ENCODE peak calls at places on chromosomes 4 and X, in five cellular contexts. M is breast epithelium, I is foreskin fibroblast, E is K562, K is AG04450. B is an unnamed sample.
A peak's percentile ranks its signal among the peaks of the same experiment; 100 is the strongest.

GRCh38 chr4:104524591-104524990 is 29.9 kb upstream of the CXXC4 start:
- DNase-seq in I (no peak), E (no peak), K (peak; percentile 3), M (no peak), B (no peak)

GRCh38 chrX:317424-318067 is 1.1 kb downstream of the GTPBP6 start:
- DNase-seq in E (no peak), K (peak; percentile 21), I (no peak), M (peak; percentile 12), B (no peak)

GRCh38 chrX:12891915-12892506 is 14.4 kb upstream of the TLR8 start:
- DNase-seq in K (no peak), E (no peak), I (no peak), M (no peak), B (no peak)

GRCh38 chr4:3736806-3737205 is 29.4 kb upstream of the ADRA2C start:
- DNase-seq in I (no peak), E (no peak), M (no peak), K (no peak), B (no peak)

GRCh38 chr4:76606662-76607265 is 171.7 kb downstream of the SHROOM3 start:
- DNase-seq in I (no peak), K (no peak), M (no peak), E (no peak), B (no peak)

GRCh38 chrX:39096599-39096998 is 295.3 kb downstream of the MID1IP1 start:
- DNase-seq in M (no peak), I (no peak), E (no peak), K (no peak), B (no peak)

GRCh38 chrX:397575-397974 is 10.9 kb upstream of the PPP2R3B start:
- DNase-seq in M (no peak), K (no peak), I (peak; percentile 71), E (no peak), B (no peak)

GRCh38 chrX:39836802-39837420 is 260.8 kb downstream of the BCOR start:
- DNase-seq in I (no peak), K (no peak), M (no peak), E (no peak), B (no peak)

GRCh38 chr4:567457-568350 is 8.4 kb downstream of the TMEM271 start:
- DNase-seq in I (no peak), E (no peak), M (no peak), K (no peak), B (no peak)

GRCh38 chr4:160835789-160836188 is 1328.0 kb downstream of the FSTL5 start:
- DNase-seq in I (no peak), M (no peak), E (no peak), K (no peak), B (no peak)

GRCh38 chr4:88320174-88320779 is 35.9 kb upstream of the PPM1K start:
- DNase-seq in E (no peak), M (no peak), I (no peak), K (no peak), B (no peak)

GRCh38 chr4:173025131-173025530 is 143.5 kb upstream of the GALNT7 start:
- DNase-seq in M (no peak), I (peak; percentile 45), E (peak; percentile 77), K (peak; percentile 65), B (no peak)

GRCh38 chr4:150464523-150464922 is 117.4 kb upstream of the MAB21L2 start:
- DNase-seq in K (no peak), I (no peak), M (no peak), E (peak; percentile 11), B (no peak)

GRCh38 chrX:1546601-1547275 is 9.8 kb upstream of the P2RY8 start:
- DNase-seq in M (no peak), E (no peak), K (no peak), I (no peak), B (peak; percentile 25)

GRCh38 chrX:31268359-31268758 is 196.5 kb upstream of the FTHL17 start:
- DNase-seq in E (no peak), K (no peak), M (no peak), I (no peak), B (no peak)
- TF ChIP-seq CTCF in E (no peak), K (no peak), M (no peak), I (no peak), B (no peak)

DNA sequence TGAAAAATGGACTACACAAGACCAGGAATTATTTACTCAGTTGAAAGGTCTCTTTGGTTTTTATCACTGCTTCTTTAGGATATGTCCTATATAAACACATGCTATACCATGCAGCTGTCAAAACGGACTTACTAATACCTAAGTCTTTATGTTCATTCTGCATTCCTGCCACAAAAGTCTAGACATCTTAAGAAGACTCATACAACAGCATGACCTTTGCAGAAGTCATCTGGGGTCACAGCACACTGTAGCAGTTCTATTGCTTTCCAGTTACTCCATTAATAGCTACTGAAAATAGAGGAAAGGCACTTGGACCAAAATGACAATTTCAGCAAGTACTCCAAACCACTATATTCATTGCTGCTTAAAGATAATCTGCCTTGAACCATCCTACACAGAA is 53.2 kb downstream of the DDX60 start:
- DNase-seq in I (no peak), M (no peak), E (no peak), K (no peak), B (no peak)
- TF ChIP-seq CTCF in I (no peak), M (no peak), E (no peak), K (no peak), B (no peak)

GRCh38 chr4:84235131-84235530 is 264.0 kb downstream of the NKX6-1 start:
- DNase-seq in K (no peak), I (no peak), M (no peak), E (no peak), B (no peak)

GRCh38 chr4:84232311-84233095 is 266.6 kb downstream of the NKX6-1 start:
- DNase-seq in M (no peak), I (no peak), E (no peak), K (no peak), B (no peak)

GRCh38 chr4:84238247-84239090 is 260.6 kb downstream of the NKX6-1 start:
- DNase-seq in I (peak; percentile 13), M (no peak), E (no peak), K (no peak), B (no peak)

GRCh38 chr4:84237008-84237407 is 262.1 kb downstream of the NKX6-1 start:
- DNase-seq in I (peak; percentile 1), M (no peak), E (peak; percentile 5), K (no peak), B (no peak)

DNA sequence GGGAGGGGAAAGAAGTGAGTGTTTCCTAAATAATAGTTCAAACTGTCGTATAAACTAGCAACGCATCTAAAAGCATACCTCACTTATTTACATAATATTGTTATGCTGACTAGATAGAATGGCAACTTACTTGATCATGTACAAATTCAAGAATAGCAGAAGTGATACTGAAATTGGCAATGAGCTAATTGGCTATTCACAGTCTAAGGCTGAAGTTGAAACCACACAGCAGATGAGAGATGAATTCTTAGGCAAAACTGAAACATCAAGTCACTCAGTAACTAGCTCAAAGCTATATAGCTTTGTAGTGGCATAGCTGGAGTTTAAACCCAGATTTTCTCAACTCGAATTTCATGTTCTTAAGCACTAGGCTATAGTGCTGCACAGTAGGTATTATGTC is 263.5 kb downstream of the NKX6-1 start:
- DNase-seq in K (no peak), E (no peak), I (no peak), M (no peak), B (no peak)
- TF ChIP-seq CTCF in K (no peak), E (no peak), I (no peak), M (no peak), B (no peak)

GRCh38 chr4:20490734-20491133 is 209.5 kb upstream of the PACRGL start:
- DNase-seq in I (no peak), K (no peak), E (no peak), M (no peak), B (no peak)
- TF ChIP-seq CTCF in I (no peak), K (no peak), E (no peak), M (no peak), B (no peak)